ENCODE peak calls at places on chromosome 5, in eight cellular contexts. B is ovary, D is fibroblast of lung, W is Caco-2, C is GM06990, O is Panc1, S is mammary epithelial cell, J is prostate gland. T is an unnamed sample.

GRCh38 chr5:76958976-76959767 is 6.3 kb downstream of the CRHBP start:
- DNase-seq in D (peak), O (no peak), C (peak), S (peak), B (no peak), J (no peak), W (no peak), T (peak)

GRCh38 chr5:38660194-38660668 is 103.8 kb upstream of the LIFR start:
- DNase-seq in O (peak), S (no peak), C (no peak), D (no peak), J (peak), B (no peak), W (peak), T (no peak)

GRCh38 chr5:132074772-132075718 is 1.5 kb downstream of the CSF2 start:
- DNase-seq in S (peak), D (no peak), B (no peak), W (no peak), J (no peak), O (no peak), C (no peak), T (no peak)

GRCh38 chr5:120806132-120806531 is 342.0 kb downstream of the PRR16 start:
- DNase-seq in W (no peak), C (no peak), O (no peak), D (peak), S (no peak), B (no peak), J (no peak), T (peak)

GRCh38 chr5:115209279-115209678 is 39.6 kb upstream of the TRIM36 start:
- DNase-seq in J (no peak), S (no peak), O (no peak), C (peak), D (peak), W (no peak), B (no peak), T (peak)

GRCh38 chr5:72386639-72387038 is 66.5 kb downstream of the PTCD2 start:
- DNase-seq in B (no peak), D (no peak), S (no peak), O (no peak), W (no peak), C (no peak), J (no peak), T (no peak)

GRCh38 chr5:23507278-23507685 is at the start of gene PRDM9:
- DNase-seq in C (peak), O (no peak), W (no peak), S (no peak), B (peak), J (no peak), D (peak), T (peak)

GRCh38 chr5:177477701-177478477 is 4.5 kb upstream of the DBN1 start:
- DNase-seq in B (no peak), J (no peak), O (no peak), C (no peak), S (no peak), D (no peak), W (no peak), T (peak)

GRCh38 chr5:87359106-87359505 is 53.6 kb downstream of the CCNH start:
- DNase-seq in O (no peak), D (no peak), J (no peak), S (no peak), W (no peak), C (no peak), B (no peak), T (no peak)

GRCh38 chr5:1137567-1138444 is 25.9 kb upstream of the SLC12A7 start:
- DNase-seq in J (no peak), S (no peak), O (no peak), D (no peak), B (no peak), C (no peak), W (no peak), T (no peak)

GRCh38 chr5:168359820-168360460 is 68.5 kb downstream of the WWC1 start:
- DNase-seq in C (no peak), O (no peak), D (no peak), S (peak), B (no peak), W (peak), J (no peak), T (no peak)

GRCh38 chr5:113896789-113897188 is 383.3 kb downstream of the YTHDC2 start:
- DNase-seq in J (no peak), D (no peak), B (no peak), S (no peak), O (no peak), C (no peak), W (no peak), T (no peak)

GRCh38 chr5:135501965-135502364 is 33.8 kb downstream of the NEUROG1 start:
- DNase-seq in C (no peak), J (no peak), O (no peak), D (no peak), B (no peak), S (no peak), W (no peak), T (no peak)

GRCh38 chr5:9069650-9070049 is 476.2 kb downstream of the SEMA5A start:
- DNase-seq in B (no peak), J (no peak), S (no peak), O (no peak), D (peak), W (no peak), C (no peak), T (no peak)

GRCh38 chr5:176619203-176619568 is 9.2 kb upstream of the GPRIN1 start:
- DNase-seq in O (no peak), C (peak), D (peak), J (no peak), W (peak), S (peak), B (peak), T (peak)

GRCh38 chr5:140345919-140346347 is 470 bp downstream of the HBEGF start:
- DNase-seq in S (peak), W (peak), C (peak), O (peak), J (peak), B (peak), D (peak), T (peak)

GRCh38 chr5:61637566-61637965 is 305.5 kb downstream of the ZSWIM6 start:
- DNase-seq in D (no peak), J (no peak), W (no peak), C (no peak), O (no peak), S (no peak), B (no peak), T (no peak)

GRCh38 chr5:123874600-123875201 is 362.7 kb downstream of the CSNK1G3 start:
- DNase-seq in C (no peak), B (no peak), O (no peak), J (no peak), D (peak), S (no peak), W (no peak), T (no peak)

GRCh38 chr5:50406874-50407273 is 34.2 kb downstream of the EMB start:
- DNase-seq in D (no peak), O (no peak), W (no peak), B (no peak), C (no peak), S (peak), J (no peak), T (no peak)

GRCh38 chr5:16160706-16161105 is 18.9 kb downstream of the MARCHF11 start:
- DNase-seq in D (peak), J (no peak), W (peak), S (peak), B (no peak), C (peak), O (peak), T (peak)

GRCh38 chr5:141958113-141958512 is at the start of gene PCDH12:
- DNase-seq in W (no peak), B (no peak), S (no peak), D (no peak), O (no peak), J (no peak), C (no peak), T (peak)

GRCh38 chr5:1268666-1269065 is 26.2 kb downstream of the TERT start:
- DNase-seq in D (no peak), J (no peak), S (peak), B (no peak), O (no peak), W (no peak), C (no peak), T (no peak)

GRCh38 chr5:112002368-112002767 is 245.4 kb upstream of the NREP start:
- DNase-seq in W (no peak), O (no peak), D (no peak), S (peak), B (no peak), J (no peak), C (no peak), T (no peak)

GRCh38 chr5:431711-432050 is 11.3 kb upstream of the EXOC3 start:
- DNase-seq in S (no peak), B (no peak), C (no peak), W (no peak), O (no peak), D (no peak), J (no peak), T (no peak)

GRCh38 chr5:109721741-109722140 is 32.0 kb downstream of the MAN2A1 start:
- DNase-seq in B (no peak), W (no peak), O (no peak), S (no peak), D (no peak), C (no peak), J (no peak), T (no peak)

GRCh38 chr5:178333821-178334481 is 101.3 kb upstream of the PHYKPL start:
- DNase-seq in S (no peak), D (no peak), B (no peak), J (no peak), W (no peak), C (no peak), O (no peak), T (no peak)

GRCh38 chr5:42715791-42716190 is 40.8 kb upstream of the CCDC152 start:
- DNase-seq in J (no peak), C (no peak), B (no peak), D (peak), W (no peak), S (no peak), O (no peak), T (no peak)

GRCh38 chr5:93123127-93123526 is 457.9 kb downstream of the NR2F1-AS1 start:
- DNase-seq in O (no peak), C (no peak), W (no peak), D (no peak), J (no peak), B (no peak), S (no peak), T (no peak)

GRCh38 chr5:158326241-158326640 is 467.3 kb upstream of the CLINT1 start:
- DNase-seq in W (no peak), C (no peak), S (no peak), J (no peak), O (no peak), B (no peak), D (no peak), T (no peak)

GRCh38 chr5:157778121-157778805 is 34.8 kb downstream of the LSM11 start:
- DNase-seq in B (no peak), S (peak), J (peak), C (no peak), D (peak), W (no peak), O (no peak), T (peak)

GRCh38 chr5:37662789-37663475 is 176.9 kb downstream of the GDNF start:
- DNase-seq in J (no peak), C (no peak), O (no peak), D (peak), B (no peak), W (no peak), S (no peak), T (no peak)

GRCh38 chr5:134099288-134099872 is 15.1 kb upstream of the TCF7 start:
- DNase-seq in D (no peak), W (no peak), J (no peak), C (peak), B (no peak), O (no peak), S (no peak), T (no peak)

GRCh38 chr5:107372723-107373487 is 297.8 kb downstream of the EFNA5 start:
- DNase-seq in C (no peak), B (no peak), O (no peak), J (no peak), S (no peak), W (no peak), D (peak), T (peak)

GRCh38 chr5:151758430-151759241 is at the start of gene ATOX1:
- DNase-seq in O (no peak), S (peak), W (peak), J (peak), C (peak), B (peak), D (peak), T (peak)
- TF ChIP-seq CTCF in O (no peak), S (no peak), W (peak), J (peak), C (no peak), B (peak), D (no peak), T (no peak)

GRCh38 chr5:62974623-62975022 is 396.0 kb downstream of the LRRC70 start:
- DNase-seq in S (no peak), J (no peak), D (no peak), O (no peak), C (no peak), B (no peak), W (no peak), T (no peak)

GRCh38 chr5:62977641-62978040 is 399.0 kb downstream of the LRRC70 start:
- DNase-seq in J (no peak), S (no peak), B (no peak), W (no peak), D (no peak), O (no peak), C (no peak), T (no peak)

GRCh38 chr5:62980884-62981283 is 402.3 kb downstream of the LRRC70 start:
- DNase-seq in B (no peak), J (no peak), C (no peak), S (no peak), D (no peak), O (no peak), W (no peak), T (no peak)

GRCh38 chr5:62982348-62982747 is 403.7 kb downstream of the LRRC70 start:
- DNase-seq in O (no peak), S (no peak), D (no peak), W (no peak), B (no peak), J (no peak), C (no peak), T (no peak)

GRCh38 chr5:62979472-62979871 is 400.9 kb downstream of the LRRC70 start:
- DNase-seq in O (no peak), S (no peak), B (no peak), D (no peak), C (no peak), J (no peak), W (no peak), T (no peak)
- H3K4me3 ChIP-seq in O (no peak), S (no peak), B (no peak), D (no peak), C (no peak), J (no peak), W (no peak), T (no peak)

GRCh38 chr5:151899400-151899799 is 25.3 kb downstream of the GLRA1 start:
- DNase-seq in B (no peak), W (no peak), D (no peak), O (no peak), C (no peak), S (no peak), J (no peak), T (no peak)

GRCh38 chr5:151897896-151898295 is 26.8 kb downstream of the GLRA1 start:
- DNase-seq in B (no peak), S (no peak), W (no peak), D (no peak), C (no peak), O (no peak), J (no peak), T (no peak)

GRCh38 chr5:151895660-151896040 is 29.0 kb downstream of the GLRA1 start:
- DNase-seq in J (no peak), B (no peak), O (no peak), D (no peak), S (no peak), C (no peak), W (no peak), T (no peak)

GRCh38 chr5:151896041-151896691 is 28.5 kb downstream of the GLRA1 start:
- DNase-seq in J (no peak), D (peak), S (peak), O (no peak), W (no peak), C (no peak), B (no peak), T (peak)

GRCh38 chr5:151897017-151897552 is 27.6 kb downstream of the GLRA1 start:
- DNase-seq in C (no peak), W (no peak), S (no peak), O (no peak), D (no peak), J (no peak), B (no peak), T (no peak)
- TF ChIP-seq CTCF in C (no peak), W (no peak), S (no peak), O (no peak), D (no peak), J (no peak), B (no peak), T (no peak)

DNA sequence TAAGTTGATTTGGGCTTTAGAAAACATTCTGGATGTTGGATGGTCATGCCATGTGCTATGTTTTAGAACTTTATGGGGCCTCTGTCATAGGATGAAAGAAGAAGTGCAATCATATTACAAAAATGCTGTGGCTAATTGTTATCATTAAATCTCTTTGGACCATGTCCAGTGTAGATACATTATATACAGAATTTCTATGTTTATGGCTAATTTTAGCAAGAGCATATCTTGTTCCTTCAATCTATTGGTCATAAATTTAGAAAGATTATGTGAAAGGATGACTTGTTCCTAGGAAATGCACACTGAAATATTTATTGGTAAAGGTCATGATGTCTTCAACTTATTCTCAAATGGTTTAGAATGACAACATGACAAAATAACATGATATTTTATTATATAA is 42.4 kb upstream of the ELL2 start:
- DNase-seq in W (no peak), J (no peak), O (no peak), C (no peak), D (no peak), S (no peak), B (no peak), T (no peak)
- H3K4me3 ChIP-seq in W (no peak), J (no peak), O (no peak), C (no peak), D (no peak), S (no peak), B (no peak), T (no peak)

DNA sequence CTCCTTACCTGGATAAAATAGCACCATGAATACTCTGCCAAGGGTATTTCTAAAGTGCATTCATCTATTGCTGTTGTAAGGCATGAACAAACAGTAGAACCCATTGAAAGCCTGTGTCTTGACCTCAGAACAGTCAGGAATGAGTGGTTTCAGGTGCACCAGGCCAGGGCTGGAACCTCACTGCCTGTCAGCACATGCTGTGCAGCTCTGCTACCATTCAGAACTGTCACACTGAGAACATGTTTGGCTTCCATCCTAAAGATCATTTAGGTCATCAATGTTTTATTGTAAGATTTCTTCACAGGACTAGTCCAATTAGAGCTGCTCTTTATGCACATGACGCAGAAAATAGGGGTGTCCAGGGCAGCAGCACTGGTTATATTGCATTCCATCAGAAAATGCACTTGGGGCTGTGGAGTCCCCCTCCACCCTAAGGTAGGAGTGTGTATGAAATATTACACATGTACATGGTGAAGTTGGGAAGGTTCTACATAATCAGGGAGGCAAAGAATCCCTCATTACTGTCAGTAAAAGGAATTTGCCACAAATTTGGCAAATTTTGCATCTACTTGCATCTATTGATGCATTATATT is 408.0 kb downstream of the CTNND2 start:
- DNase-seq in W (no peak), B (no peak), D (no peak), S (peak), J (no peak), C (no peak), O (no peak), T (no peak)
- TF ChIP-seq CTCF in W (no peak), B (no peak), D (no peak), S (no peak), J (no peak), C (no peak), O (no peak), T (no peak)

GRCh38 chr5:68222824-68223354 is 7.3 kb downstream of the PIK3R1 start:
- DNase-seq in C (no peak), B (no peak), S (no peak), O (no peak), J (no peak), W (no peak), D (no peak), T (no peak)

GRCh38 chr5:68221488-68221887 is 5.9 kb downstream of the PIK3R1 start:
- DNase-seq in D (no peak), O (no peak), W (no peak), B (no peak), J (no peak), C (no peak), S (no peak), T (no peak)

GRCh38 chr5:68220914-68221313 is 5.4 kb downstream of the PIK3R1 start:
- DNase-seq in W (no peak), C (no peak), O (no peak), D (no peak), J (no peak), S (no peak), B (no peak), T (no peak)

GRCh38 chr5:68222310-68222709 is 6.8 kb downstream of the PIK3R1 start:
- DNase-seq in J (peak), D (no peak), S (no peak), O (no peak), C (no peak), B (no peak), W (no peak), T (no peak)

DNA sequence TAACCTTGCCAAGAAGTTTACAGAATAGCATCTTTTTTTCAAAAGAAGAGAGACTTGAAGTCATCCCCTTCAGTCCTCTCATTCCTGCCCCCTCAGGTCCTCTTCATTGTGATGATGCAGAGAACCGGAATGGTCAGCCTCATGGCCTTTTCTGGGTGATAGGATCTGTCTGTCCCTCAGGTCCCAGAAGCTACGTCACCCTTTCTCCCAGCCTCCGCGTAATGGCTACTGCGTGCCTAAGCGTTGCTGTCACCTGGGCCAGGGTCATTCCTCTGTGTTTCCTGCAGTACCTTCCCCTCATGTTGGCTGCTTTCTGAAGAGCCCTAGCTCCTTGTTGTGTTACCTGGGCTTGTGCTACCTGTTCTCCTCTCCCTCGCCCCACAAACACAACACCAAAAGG is 4.7 kb downstream of the PIK3R1 start:
- DNase-seq in W (no peak), C (no peak), J (no peak), O (no peak), B (no peak), D (no peak), S (no peak), T (no peak)
- H3K4me3 ChIP-seq in W (no peak), C (no peak), J (no peak), O (no peak), B (no peak), D (no peak), S (peak), T (no peak)

DNA sequence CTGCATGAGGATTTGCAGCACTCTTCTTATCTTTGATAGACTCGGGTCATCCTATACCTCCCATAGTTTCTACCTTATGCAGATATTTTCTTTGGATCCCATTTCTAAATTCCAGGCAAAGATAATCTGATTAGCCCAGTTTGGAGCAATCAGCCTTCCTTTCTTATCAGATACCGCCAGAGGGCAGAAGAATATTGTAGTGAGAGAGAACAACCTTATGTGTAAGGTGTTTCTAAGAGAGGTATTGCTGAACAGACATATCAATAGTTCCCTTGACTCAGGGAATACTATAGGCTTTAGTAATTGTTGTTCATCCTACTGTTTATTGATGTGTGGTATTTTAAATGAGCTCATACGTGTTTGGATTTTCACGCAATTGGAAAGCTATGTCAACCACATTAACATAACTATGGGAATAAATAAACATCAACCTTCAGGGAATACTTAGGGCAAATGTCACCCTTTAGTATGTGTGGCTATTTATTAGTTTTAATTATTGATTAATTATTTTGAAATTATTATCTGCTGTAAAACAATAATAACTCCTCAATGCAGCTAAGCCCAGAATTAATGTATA is 1435.2 kb upstream of the CDH9 start:
- DNase-seq in S (peak), B (no peak), J (no peak), W (no peak), D (peak), O (peak), C (no peak), T (peak)
- TF ChIP-seq CTCF in S (peak), B (no peak), J (no peak), W (no peak), D (no peak), O (peak), C (no peak), T (no peak)

T was measured in cardiac fibroblast.